ENCODE peak calls at places on chromosomes 11 and 22, in seven cellular contexts. W is GM23338; Q is HT1080; C is activated naive CD8-positive, alpha-beta T cell treated with anti-CD3 and anti-CD28 coated beads, Interleukin-2, amount 50 U/mL, for 24 hours; T is Calu3; P is stimulated activated CD4-positive, alpha-beta T cell treated with anti-CD3 and anti-CD28 coated beads, Interleukin-1b, Interleukin-23, amount 100 ng/mL, for 1 hour; V is uterus. Z is an unnamed sample.

GRCh38 chr11:116225784-116226410 is 546.9 kb downstream of the BUD13 start:
- DNase-seq in C (no peak), Q (no peak), V (no peak), T (no peak), W (no peak), P (no peak), Z (no peak)

GRCh38 chr22:49554296-49554625 is 273.4 kb downstream of the BRD1 start:
- DNase-seq in V (no peak), W (no peak), Q (no peak), T (no peak), P (no peak), C (no peak), Z (no peak)

GRCh38 chr11:65478411-65479183 is 20.2 kb upstream of the MALAT1 start:
- DNase-seq in C (no peak), T (no peak), Q (no peak), W (no peak), V (peak), P (no peak), Z (no peak)

GRCh38 chr11:119403021-119403420 is 20.0 kb downstream of the THY1 start:
- DNase-seq in P (no peak), C (no peak), W (no peak), Q (no peak), T (no peak), V (no peak), Z (no peak)

GRCh38 chr22:39997939-39998726 is 3.4 kb downstream of the FAM83F start:
- DNase-seq in C (no peak), V (peak), P (no peak), W (peak), T (peak), Q (no peak), Z (no peak)

GRCh38 chr11:75536786-75537629 is 11.3 kb upstream of the GDPD5 start:
- DNase-seq in V (no peak), C (peak), W (no peak), T (peak), Q (peak), P (no peak), Z (no peak)

GRCh38 chr11:114081641-114082414 is 22.3 kb downstream of the ZBTB16 start:
- DNase-seq in W (no peak), C (no peak), Q (peak), T (no peak), P (no peak), V (peak), Z (no peak)

GRCh38 chr22:49936018-49936972 is 17.9 kb downstream of the CRELD2 start:
- DNase-seq in W (peak), P (peak), C (peak), V (peak), T (peak), Q (peak), Z (peak)

GRCh38 chr11:115774756-115775155 is 270.5 kb upstream of the CADM1 start:
- DNase-seq in Q (no peak), P (no peak), V (no peak), T (no peak), W (no peak), C (no peak), Z (no peak)

GRCh38 chr11:61174949-61175348 is 13.7 kb upstream of the VPS37C start:
- DNase-seq in P (no peak), V (no peak), T (no peak), W (no peak), C (no peak), Q (no peak), Z (no peak)

GRCh38 chr11:130272336-130272735 is 42.4 kb downstream of the ZBTB44 start:
- DNase-seq in V (no peak), T (no peak), W (no peak), Q (no peak), P (no peak), C (no peak), Z (no peak)